ENCODE peak calls at places on chromosomes 6 and 20, in seven cellular contexts. B, E, P, U, W, X and R are unnamed samples.

GRCh38 chr20:5524886-5525285 is 208.1 kb upstream of the PROKR2 start:
- DNase-seq in B (no peak), P (no peak), U (no peak), X (no peak), E (no peak), W (no peak), R (no peak)

GRCh38 chr20:34824861-34825529 is 456 bp downstream of the NCOA6 start:
- DNase-seq in P (peak; percentile 2), B (peak; percentile 28), W (peak; percentile 10), X (no peak), U (peak; percentile 54), E (peak; percentile 40), R (peak; percentile 82)

GRCh38 chr6:31888281-31889258 is 8.9 kb downstream of the EHMT2 start:
- DNase-seq in P (no peak), U (no peak), W (no peak), E (no peak), B (no peak), X (no peak), R (peak; percentile 71)

GRCh38 chr6:35400901-35401311 is 51.2 kb upstream of the FANCE start:
- DNase-seq in U (no peak), P (peak; percentile 79), X (no peak), B (peak; percentile 49), W (no peak), E (no peak), R (no peak)

GRCh38 chr6:167811040-167811439 is 15.7 kb upstream of the AFDN start:
- DNase-seq in U (no peak), P (no peak), E (no peak), W (no peak), B (no peak), X (no peak), R (no peak)

GRCh38 chr6:146312606-146313005 is 231.0 kb upstream of the RAB32 start:
- DNase-seq in U (no peak), W (no peak), B (no peak), E (no peak), X (no peak), P (no peak), R (no peak)

GRCh38 chr20:24584538-24585356 is 115.3 kb downstream of the SYNDIG1 start:
- DNase-seq in E (no peak), X (no peak), W (no peak), U (no peak), B (peak; percentile 59), P (no peak), R (no peak)

GRCh38 chr6:34391023-34391485 is 1.4 kb downstream of the NUDT3 start:
- DNase-seq in P (no peak), B (peak; percentile 71), X (no peak), E (peak; percentile 20), U (peak; percentile 85), W (no peak), R (peak; percentile 64)

GRCh38 chr20:1001116-1001515 is 995 bp downstream of the RSPO4 start:
- DNase-seq in E (no peak), X (no peak), B (no peak), P (no peak), U (no peak), W (no peak), R (no peak)

GRCh38 chr6:169794317-169795055 is 43.1 kb downstream of the ERMARD start:
- DNase-seq in B (no peak), P (no peak), E (no peak), W (no peak), U (no peak), X (no peak), R (no peak)

GRCh38 chr6:33081098-33081824 is 5.5 kb downstream of the HLA-DPB1 start:
- DNase-seq in P (no peak), E (no peak), B (no peak), X (no peak), W (no peak), U (no peak), R (no peak)

GRCh38 chr6:87139236-87139635 is 16.1 kb upstream of the ZNF292 start:
- DNase-seq in E (peak; percentile 40), W (no peak), X (no peak), U (peak; percentile 48), P (peak; percentile 54), B (peak; percentile 62), R (peak; percentile 45)

DNA sequence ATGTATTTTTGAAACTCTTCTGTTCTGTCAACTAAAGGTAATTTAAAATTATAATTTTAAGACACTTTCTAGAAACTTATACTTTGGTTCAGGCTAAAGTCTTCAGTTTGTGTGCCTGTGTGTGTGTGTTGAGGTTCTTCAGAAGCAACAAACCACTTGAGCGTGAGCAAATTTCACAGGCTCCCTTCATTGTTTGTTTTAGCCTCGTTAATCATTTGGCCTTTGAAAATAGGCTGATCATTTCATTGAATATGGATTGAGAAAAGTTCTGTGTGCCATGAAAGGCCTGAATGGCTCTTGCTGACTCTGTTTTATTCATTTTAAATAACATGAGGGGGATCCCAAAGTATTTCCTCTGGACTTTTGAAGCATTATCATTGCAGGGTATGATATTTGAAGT is 420.1 kb downstream of the CDKAL1 start:
- DNase-seq in W (no peak), E (no peak), U (no peak), B (no peak), P (no peak), X (no peak), R (no peak)
- TF ChIP-seq RAD21 in W (no peak), E (no peak), U (no peak), B (no peak), P (no peak), X (no peak), R (no peak)

DNA sequence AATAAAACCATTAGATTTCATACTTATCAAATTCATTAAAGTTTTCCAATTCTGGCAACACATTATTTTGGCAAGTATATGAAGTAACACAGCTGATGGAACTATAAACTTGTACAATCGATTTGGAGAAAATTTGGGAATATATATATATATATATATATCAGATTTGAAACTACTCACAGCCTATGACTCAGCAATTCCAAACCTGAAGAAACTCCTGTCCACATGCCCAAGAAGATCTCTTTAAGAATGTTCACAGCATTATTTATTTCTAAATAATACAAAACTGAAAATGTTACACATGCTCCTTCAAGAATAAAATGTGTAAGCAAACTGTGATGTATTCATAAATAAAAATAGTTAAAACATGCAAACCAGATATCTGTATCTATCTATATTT is 270.1 kb downstream of the TFAP2A start:
- DNase-seq in X (no peak), U (no peak), P (no peak), W (no peak), B (no peak), E (no peak), R (no peak)
- TF ChIP-seq CEBPB in X (no peak), U (no peak), P (no peak), W (no peak), B (no peak), E (no peak), R (no peak)

GRCh38 chr20:60408435-60408834 is 450.2 kb downstream of the CDH26 start:
- DNase-seq in U (no peak), P (no peak), B (no peak), W (no peak), E (no peak), X (no peak), R (no peak)
- TF ChIP-seq RAD21 in U (no peak), P (no peak), B (no peak), W (no peak), E (no peak), X (no peak), R (no peak)

DNA sequence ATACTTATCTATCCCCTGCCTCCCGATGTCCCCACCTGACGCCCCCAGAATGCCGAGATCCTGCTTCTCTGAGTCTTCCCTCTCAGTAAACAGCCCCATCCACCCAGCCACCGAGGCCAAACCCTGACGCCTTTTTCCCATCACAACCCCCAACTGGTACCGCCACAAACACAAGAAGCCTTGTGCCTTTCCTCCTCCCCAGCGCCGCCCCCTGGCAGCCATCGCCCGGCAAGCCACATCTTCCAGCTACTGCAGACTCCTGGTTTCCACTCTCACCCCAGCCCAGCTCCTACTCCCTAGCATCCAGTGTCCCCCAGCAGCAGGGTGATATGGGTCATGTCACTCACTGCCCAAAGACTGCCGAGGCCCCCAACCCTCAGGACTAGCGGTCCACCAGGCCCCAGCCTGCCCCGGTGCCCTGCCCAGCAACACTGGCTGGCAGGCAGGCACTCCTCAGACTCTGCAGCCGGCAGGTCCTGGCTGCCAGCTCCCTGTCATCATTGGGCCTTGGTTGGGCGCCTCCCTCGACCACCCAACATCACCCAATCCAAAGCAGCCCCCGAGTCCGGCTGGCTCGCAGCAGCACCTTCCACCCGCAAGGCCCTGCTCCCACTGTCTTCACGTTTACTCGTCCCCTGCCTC is 11.2 kb downstream of the TCFL5 start:
- DNase-seq in U (no peak), P (no peak), W (no peak), X (no peak), B (no peak), E (no peak), R (no peak)
- TF ChIP-seq CEBPB in U (no peak), P (no peak), W (no peak), X (no peak), B (no peak), E (no peak), R (no peak)